ENCODE peak calls at places on chromosomes 3 and 15, in four cellular contexts. S is activated T-cell treated with anti-CD3 and anti-CD28 coated beads for 4 hours, F is SHP77 treated with DMSO at 0.1 percent for 48 hours, G is HT1080. I is an unnamed sample.

GRCh38 chr3:73637042-73637441 is 12.3 kb upstream of the PDZRN3 start:
- DNase-seq in S (no peak), F (no peak), G (peak), I (no peak)

GRCh38 chr15:63939531-63940130 is 105.9 kb upstream of the HERC1 start:
- DNase-seq in S (no peak), G (peak), F (no peak), I (peak)

GRCh38 chr3:146078031-146078430 is 83.0 kb downstream of the PLOD2 start:
- DNase-seq in S (no peak), F (no peak), G (no peak), I (no peak)

GRCh38 chr3:134600685-134601502 is 49.9 kb downstream of the KY start:
- DNase-seq in G (peak), F (peak), S (peak), I (peak)

GRCh38 chr3:188197388-188197847 is 43.5 kb downstream of the LPP start:
- DNase-seq in G (peak), S (no peak), F (no peak), I (peak)

GRCh38 chr15:60548101-60548500 is 69.2 kb upstream of the ICE2 start:
- DNase-seq in F (no peak), G (no peak), S (no peak), I (no peak)

GRCh38 chr3:44886561-44886960 is 12.2 kb downstream of the TGM4 start:
- DNase-seq in S (no peak), F (peak), G (no peak), I (no peak)

GRCh38 chr3:111874177-111874820 is 15.2 kb downstream of the PHLDB2 start:
- DNase-seq in S (no peak), G (peak), F (no peak), I (no peak)

GRCh38 chr3:182178488-182179200 is 466.9 kb downstream of the SOX2 start:
- DNase-seq in G (no peak), S (no peak), F (no peak), I (no peak)

GRCh38 chr3:134860141-134860540 is 65.1 kb downstream of the EPHB1 start:
- DNase-seq in G (no peak), S (no peak), F (no peak), I (no peak)

GRCh38 chr15:83285284-83285978 is 967 bp upstream of the BNC1 start:
- DNase-seq in F (no peak), S (no peak), G (no peak), I (no peak)

GRCh38 chr3:122563717-122564025 is 429 bp downstream of the PARP9 start:
- DNase-seq in F (no peak), G (no peak), S (no peak), I (peak)

GRCh38 chr15:27850050-27850449 is 249.1 kb downstream of the OCA2 start:
- DNase-seq in F (no peak), S (no peak), G (no peak), I (no peak)

GRCh38 chr3:66099541-66100065 is 60.9 kb upstream of the MAGI1 start:
- DNase-seq in G (no peak), S (no peak), F (no peak), I (no peak)

GRCh38 chr15:101479342-101479845 is 10.1 kb downstream of the PCSK6 start:
- DNase-seq in F (no peak), G (no peak), S (no peak), I (no peak)

GRCh38 chr3:32392530-32393302 is 1.1 kb downstream of the CMTM7 start:
- DNase-seq in S (no peak), F (no peak), G (peak), I (peak)

GRCh38 chr3:45988804-45989203 is 6.8 kb downstream of the FYCO1 start:
- DNase-seq in F (no peak), G (peak), S (no peak), I (no peak)

GRCh38 chr3:134650431-134651346 is at the start of gene KY:
- DNase-seq in S (no peak), G (no peak), F (no peak), I (peak)

I was measured in heart left ventricle.